ENCODE peak calls at places on chromosomes 13 and 19, in ten cellular contexts. M is activated CD4-positive, alpha-beta memory T cell treated with anti-CD3 and anti-CD28 coated beads, Interleukin-2, amount 10 ng/mL, durations not matched to agents 7 days and 5 days; F is A549; U is fibroblast of lung; K is nephron progenitor cell; Y is GM06990; N is A172; X is SW480; A is non-pigmented ciliary epithelial cell; Z is ELF-1. L is an unnamed sample.

GRCh38 chr19:56837892-56838679 is 2.4 kb downstream of the PEG3 start:
- DNase-seq in A (no peak), M (no peak), X (no peak), U (no peak), F (no peak), K (no peak), N (no peak), Z (no peak), Y (no peak), L (no peak)

GRCh38 chr19:1489463-1489971 is 633 bp downstream of the PCSK4 start:
- DNase-seq in X (no peak), N (no peak), A (no peak), K (no peak), Z (no peak), Y (no peak), U (no peak), M (no peak), F (no peak), L (no peak)

GRCh38 chr19:38120471-38121030 is 103.5 kb downstream of the DPF1 start:
- DNase-seq in Z (no peak), Y (no peak), A (no peak), X (no peak), U (no peak), N (no peak), M (no peak), F (no peak), K (no peak), L (no peak)

GRCh38 chr13:56352356-56352755 is 788.4 kb upstream of the PRR20A start:
- DNase-seq in M (no peak), N (no peak), A (no peak), Y (no peak), X (no peak), U (no peak), K (no peak), Z (no peak), F (no peak), L (no peak)

GRCh38 chr13:74066937-74067336 is 67.3 kb downstream of the KLF12 start:
- DNase-seq in N (no peak), Z (no peak), F (no peak), M (no peak), U (peak; percentile 46), A (no peak), K (no peak), Y (no peak), X (no peak), L (no peak)

GRCh38 chr19:870963-871401 is 11.5 kb downstream of the CFD start:
- DNase-seq in A (no peak), N (peak; percentile 55), U (peak; percentile 63), F (peak; percentile 60), Z (no peak), X (no peak), K (no peak), M (no peak), Y (no peak), L (no peak)

GRCh38 chr19:53865918-53866696 is 1.6 kb upstream of the MYADM start:
- DNase-seq in X (peak; percentile 76), Z (peak; percentile 78), A (no peak), Y (peak; percentile 80), M (peak; percentile 80), F (peak; percentile 92), K (peak; percentile 79), N (peak; percentile 81), U (peak; percentile 66), L (peak; percentile 63)

GRCh38 chr19:45729774-45730388 is 815 bp downstream of the FBXO46 start:
- DNase-seq in X (peak; percentile 33), F (no peak), Z (peak; percentile 57), K (no peak), M (no peak), A (no peak), N (no peak), U (no peak), Y (no peak), L (peak; percentile 61)

GRCh38 chr13:55893541-55893940 is 1247.2 kb upstream of the PRR20A start:
- DNase-seq in M (no peak), Y (no peak), X (no peak), U (no peak), F (no peak), K (no peak), Z (no peak), N (no peak), A (no peak), L (no peak)

GRCh38 chr19:49869009-49869483 is 1.7 kb upstream of the PNKP start:
- DNase-seq in K (peak; percentile 91), M (no peak), X (no peak), N (no peak), Z (no peak), U (no peak), F (no peak), Y (no peak), A (no peak), L (no peak)

GRCh38 chr19:36023432-36023831 is 9.2 kb downstream of the CLIP3 start:
- DNase-seq in M (no peak), K (no peak), Y (no peak), F (no peak), X (no peak), U (no peak), Z (no peak), N (no peak), A (no peak), L (no peak)

GRCh38 chr19:1027953-1028902 is 1.8 kb downstream of the CNN2 start:
- DNase-seq in N (peak; percentile 88), K (peak; percentile 79), Z (peak; percentile 88), U (peak; percentile 94), A (peak; percentile 70), Y (peak; percentile 75), F (peak; percentile 68), M (peak; percentile 77), X (peak; percentile 82), L (peak; percentile 62)

GRCh38 chr19:28289294-28290063 is 923.5 kb downstream of the UQCRFS1 start:
- DNase-seq in F (no peak), N (peak; percentile 78), U (peak; percentile 77), A (no peak), Z (peak; percentile 44), Y (no peak), M (no peak), K (no peak), X (peak; percentile 6), L (no peak)

GRCh38 chr13:111667757-111668156 is 347.3 kb downstream of the TEX29 start:
- DNase-seq in U (no peak), M (no peak), X (no peak), F (no peak), Y (no peak), N (no peak), Z (no peak), K (no peak), A (no peak), L (no peak)

GRCh38 chr19:19865750-19866598 is at the start of gene ZNF253:
- DNase-seq in A (peak; percentile 70), X (peak; percentile 93), Y (peak; percentile 89), M (peak; percentile 97), U (peak; percentile 93), Z (peak; percentile 98), F (peak; percentile 4), K (peak; percentile 89), N (peak; percentile 90), L (peak; percentile 92)

GRCh38 chr13:98462241-98462882 is 114.5 kb downstream of the STK24 start:
- DNase-seq in K (no peak), M (no peak), U (no peak), Z (no peak), F (no peak), X (no peak), Y (no peak), A (no peak), N (no peak), L (no peak)

GRCh38 chr13:42279986-42280385 is 8.0 kb downstream of the AKAP11 start:
- DNase-seq in A (no peak), Z (no peak), X (no peak), F (no peak), M (no peak), Y (no peak), N (no peak), K (no peak), U (no peak), L (no peak)

L was measured in GM10248.